ENCODE peak calls at places on chromosomes 13 and 19, in ten cellular contexts. V is GM12864; F is stimulated activated CD4-positive, alpha-beta T cell treated with anti-CD3 and anti-CD28 coated beads, Interleukin-15, amount 100 ng/mL, for 1 hour; T is Panc1; K is uterus; X is pulmonary artery endothelial cell; N is activated CD4-positive, CD25-positive, alpha-beta regulatory T cell treated with anti-CD3 and anti-CD28 coated beads, Interleukin-2, amount 50 U/mL, for 16 hours; R is progenitor cell of endocrine pancreas; P is fibroblast of pulmonary artery; Z is hippocampal formation. M is an unnamed sample.

GRCh38 chr13:65724261-65724660 is 1505.9 kb downstream of the PCDH9 start:
- DNase-seq in V (no peak), F (no peak), T (no peak), K (no peak), X (no peak), N (no peak), R (no peak), P (peak; percentile 82), Z (no peak), M (no peak)

GRCh38 chr19:55675661-55676354 is 782 bp downstream of the EPN1 start:
- DNase-seq in V (no peak), F (no peak), T (no peak), K (no peak), X (no peak), N (no peak), R (no peak), P (no peak), Z (no peak), M (no peak)

GRCh38 chr19:38596057-38596981 is 21.4 kb downstream of the MAP4K1 start:
- DNase-seq in V (no peak), F (no peak), T (peak; percentile 76), K (no peak), X (no peak), N (no peak), R (peak; percentile 75), P (no peak), Z (no peak), M (no peak)

GRCh38 chr19:2356036-2356646 is 3.9 kb upstream of the TMPRSS9 start:
- DNase-seq in V (no peak), F (no peak), T (no peak), K (no peak), X (no peak), N (no peak), R (no peak), P (no peak), Z (no peak), M (no peak)

GRCh38 chr13:57128909-57129308 is 11.8 kb upstream of the PRR20A start:
- DNase-seq in V (no peak), F (no peak), T (no peak), K (no peak), X (no peak), N (no peak), R (no peak), P (no peak), Z (no peak), M (no peak)

GRCh38 chr13:32443111-32443510 is 15.2 kb upstream of the N4BP2L1 start:
- DNase-seq in V (peak; percentile 40), F (no peak), T (no peak), K (no peak), X (no peak), N (no peak), R (no peak), P (peak; percentile 17), Z (peak; percentile 18), M (no peak)

GRCh38 chr13:100954430-100955361 is 280.1 kb upstream of the TMTC4 start:
- DNase-seq in V (no peak), F (no peak), T (no peak), K (no peak), X (no peak), N (no peak), R (no peak), P (peak; percentile 1), Z (no peak), M (no peak)

GRCh38 chr19:42121666-42122069 is 10.6 kb downstream of the POU2F2 start:
- DNase-seq in V (no peak), F (peak; percentile 58), T (no peak), K (peak; percentile 20), X (peak; percentile 80), N (peak; percentile 66), R (no peak), P (peak; percentile 82), Z (no peak), M (no peak)

GRCh38 chr19:18814063-18814462 is 17.7 kb upstream of the UPF1 start:
- DNase-seq in V (no peak), F (no peak), T (no peak), K (no peak), X (no peak), N (no peak), R (no peak), P (peak; percentile 54), Z (no peak), M (no peak)

GRCh38 chr13:39501711-39502324 is 101.2 kb downstream of the LHFPL6 start:
- DNase-seq in V (no peak), F (no peak), T (no peak), K (no peak), X (no peak), N (no peak), R (no peak), P (no peak), Z (no peak), M (no peak)

GRCh38 chr13:51959773-51960172 is 51.5 kb downstream of the ATP7B start:
- DNase-seq in V (peak; percentile 53), F (no peak), T (no peak), K (no peak), X (no peak), N (no peak), R (no peak), P (no peak), Z (no peak), M (no peak)

GRCh38 chr13:101691326-101691725 is 238.9 kb downstream of the ITGBL1 start:
- DNase-seq in V (no peak), F (no peak), T (no peak), K (no peak), X (no peak), N (no peak), R (no peak), P (no peak), Z (no peak), M (no peak)

GRCh38 chr13:109862627-109863026 is 76.2 kb upstream of the IRS2 start:
- DNase-seq in V (no peak), F (no peak), T (no peak), K (no peak), X (no peak), N (no peak), R (no peak), P (peak; percentile 66), Z (no peak), M (no peak)

GRCh38 chr19:38769635-38770211 is 3.6 kb downstream of the LGALS7 start:
- DNase-seq in V (peak; percentile 64), F (peak; percentile 86), T (no peak), K (peak; percentile 83), X (peak; percentile 24), N (peak; percentile 79), R (peak; percentile 61), P (peak; percentile 77), Z (peak; percentile 15), M (peak; percentile 45)

GRCh38 chr19:38869836-38870607 is 8.1 kb downstream of the RINL start:
- DNase-seq in V (no peak), F (peak; percentile 94), T (no peak), K (peak; percentile 82), X (no peak), N (peak; percentile 85), R (peak; percentile 76), P (peak; percentile 62), Z (no peak), M (no peak)

GRCh38 chr19:39997595-39998216 is 846 bp downstream of the ZNF546 start:
- DNase-seq in V (no peak), F (no peak), T (no peak), K (no peak), X (no peak), N (no peak), R (no peak), P (peak; percentile 12), Z (no peak), M (no peak)

GRCh38 chr19:50794778-50795664 is 4.8 kb downstream of the ACP4 start:
- DNase-seq in V (no peak), F (no peak), T (no peak), K (no peak), X (no peak), N (no peak), R (no peak), P (no peak), Z (no peak), M (no peak)

GRCh38 chr13:49443327-49443688 is 556 bp downstream of the CAB39L start:
- DNase-seq in V (no peak), F (no peak), T (no peak), K (no peak), X (no peak), N (peak; percentile 0), R (no peak), P (peak; percentile 44), Z (peak; percentile 50), M (no peak)

GRCh38 chr19:18833849-18834643 is 2.3 kb downstream of the UPF1 start:
- DNase-seq in V (no peak), F (no peak), T (no peak), K (no peak), X (no peak), N (no peak), R (no peak), P (no peak), Z (no peak), M (no peak)

GRCh38 chr13:89852570-89852969 is 1494.9 kb upstream of the MIR17HG start:
- DNase-seq in V (no peak), F (no peak), T (no peak), K (no peak), X (no peak), N (no peak), R (no peak), P (no peak), Z (no peak), M (no peak)

GRCh38 chr13:100235311-100235901 is 146.5 kb downstream of the PCCA start:
- DNase-seq in V (peak; percentile 8), F (no peak), T (peak; percentile 32), K (no peak), X (no peak), N (no peak), R (no peak), P (peak; percentile 71), Z (peak; percentile 50), M (peak; percentile 55)

GRCh38 chr13:75263741-75264407 is 218.1 kb downstream of the TBC1D4 start:
- DNase-seq in V (no peak), F (no peak), T (no peak), K (no peak), X (no peak), N (no peak), R (no peak), P (peak; percentile 4), Z (no peak), M (no peak)

GRCh38 chr19:31706131-31706530 is 356.9 kb upstream of the TSHZ3 start:
- DNase-seq in V (no peak), F (no peak), T (no peak), K (no peak), X (no peak), N (no peak), R (no peak), P (no peak), Z (no peak), M (no peak)

GRCh38 chr19:4362038-4362828 is 18.9 kb downstream of the MPND start:
- DNase-seq in V (no peak), F (no peak), T (no peak), K (no peak), X (no peak), N (no peak), R (no peak), P (no peak), Z (no peak), M (no peak)

GRCh38 chr19:43464089-43464775 is 1.2 kb downstream of the LYPD3 start:
- DNase-seq in V (no peak), F (no peak), T (no peak), K (peak; percentile 81), X (no peak), N (no peak), R (peak; percentile 39), P (no peak), Z (peak; percentile 11), M (no peak)

GRCh38 chr19:1173160-1173844 is 766 bp downstream of the SBNO2 start:
- DNase-seq in V (no peak), F (no peak), T (no peak), K (peak; percentile 42), X (no peak), N (no peak), R (no peak), P (peak; percentile 22), Z (no peak), M (no peak)

GRCh38 chr19:45852145-45852750 is 10.7 kb downstream of the SYMPK start:
- DNase-seq in V (no peak), F (no peak), T (no peak), K (no peak), X (no peak), N (no peak), R (no peak), P (no peak), Z (no peak), M (no peak)

GRCh38 chr13:28245465-28245864 is 107.1 kb downstream of the PAN3 start:
- DNase-seq in V (no peak), F (no peak), T (no peak), K (no peak), X (no peak), N (no peak), R (no peak), P (no peak), Z (no peak), M (no peak)

M was measured in smooth muscle cell of the brain vasculature.